ENCODE peak calls at places on chromosomes 13 and 19, in seven cellular contexts. Y is BJ; S is astrocyte; F is A673; C is ascending aorta; N is lower lobe of right lung; T is CD4-positive, alpha-beta memory T cell. W is an unnamed sample.

GRCh38 chr19:16447015-16447384 is 24.8 kb downstream of the EPS15L1 start:
- DNase-seq in Y (peak; percentile 38), S (peak; percentile 83), F (peak; percentile 57), C (peak; percentile 51), N (peak; percentile 86), T (no peak), W (no peak)

GRCh38 chr13:53276265-53276664 is 247.7 kb downstream of the OLFM4 start:
- DNase-seq in Y (no peak), S (no peak), F (no peak), C (no peak), N (no peak), T (no peak), W (no peak)

GRCh38 chr19:47142779-47143178 is 12.1 kb downstream of the SAE1 start:
- DNase-seq in Y (no peak), S (no peak), F (no peak), C (no peak), N (no peak), T (no peak), W (no peak)

GRCh38 chr13:79402074-79402635 is 3.9 kb downstream of the RBM26 start:
- DNase-seq in Y (no peak), S (no peak), F (no peak), C (no peak), N (no peak), T (no peak), W (no peak)

GRCh38 chr19:37867831-37868230 is 38.6 kb downstream of the WDR87 start:
- DNase-seq in Y (no peak), S (peak; percentile 70), F (no peak), C (no peak), N (no peak), T (no peak), W (no peak)

GRCh38 chr19:28876604-28877123 is 336.3 kb downstream of the UQCRFS1 start:
- DNase-seq in Y (no peak), S (no peak), F (no peak), C (no peak), N (no peak), T (no peak), W (no peak)

GRCh38 chr13:90868321-90868920 is 479.1 kb upstream of the MIR17HG start:
- DNase-seq in Y (no peak), S (peak; percentile 10), F (peak; percentile 41), C (no peak), N (no peak), T (no peak), W (no peak)

GRCh38 chr19:17441241-17442135 is 7.0 kb downstream of the TMEM221 start:
- DNase-seq in Y (no peak), S (peak; percentile 68), F (peak; percentile 51), C (no peak), N (no peak), T (no peak), W (no peak)

GRCh38 chr19:10251792-10252694 is at the start of gene MRPL4:
- DNase-seq in Y (peak; percentile 92), S (peak; percentile 97), F (peak; percentile 99), C (peak; percentile 93), N (peak; percentile 97), T (peak; percentile 99), W (peak; percentile 100)

DNA sequence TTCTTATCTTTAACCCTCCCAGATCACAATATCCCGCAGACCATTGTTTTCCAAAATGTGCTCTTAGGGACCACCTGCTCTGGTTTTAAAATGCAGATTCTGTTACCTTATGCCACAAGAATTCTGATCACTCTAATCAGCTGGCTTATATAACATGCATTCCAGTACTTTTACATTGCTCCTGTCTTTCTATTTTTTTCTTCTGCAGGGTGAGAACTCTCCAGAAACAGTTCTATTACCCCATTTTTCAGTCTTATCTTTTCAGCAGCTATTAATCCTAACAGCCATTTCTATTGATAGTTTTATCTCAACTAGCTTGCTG is 2.8 kb downstream of the ITM2B start:
- DNase-seq in Y (no peak), S (no peak), F (no peak), C (no peak), N (no peak), T (no peak), W (no peak)
- H3K4me3 ChIP-seq in Y (peak overlapping the region; percentile 54), S (peak overlapping the region; percentile 86), F (peak overlapping the region; percentile 98), C (peak overlapping the region; percentile 99), N (peak overlapping the region; percentile 93), T (peak overlapping the region; percentile 63), W (peak overlapping the region; percentile 87)

DNA sequence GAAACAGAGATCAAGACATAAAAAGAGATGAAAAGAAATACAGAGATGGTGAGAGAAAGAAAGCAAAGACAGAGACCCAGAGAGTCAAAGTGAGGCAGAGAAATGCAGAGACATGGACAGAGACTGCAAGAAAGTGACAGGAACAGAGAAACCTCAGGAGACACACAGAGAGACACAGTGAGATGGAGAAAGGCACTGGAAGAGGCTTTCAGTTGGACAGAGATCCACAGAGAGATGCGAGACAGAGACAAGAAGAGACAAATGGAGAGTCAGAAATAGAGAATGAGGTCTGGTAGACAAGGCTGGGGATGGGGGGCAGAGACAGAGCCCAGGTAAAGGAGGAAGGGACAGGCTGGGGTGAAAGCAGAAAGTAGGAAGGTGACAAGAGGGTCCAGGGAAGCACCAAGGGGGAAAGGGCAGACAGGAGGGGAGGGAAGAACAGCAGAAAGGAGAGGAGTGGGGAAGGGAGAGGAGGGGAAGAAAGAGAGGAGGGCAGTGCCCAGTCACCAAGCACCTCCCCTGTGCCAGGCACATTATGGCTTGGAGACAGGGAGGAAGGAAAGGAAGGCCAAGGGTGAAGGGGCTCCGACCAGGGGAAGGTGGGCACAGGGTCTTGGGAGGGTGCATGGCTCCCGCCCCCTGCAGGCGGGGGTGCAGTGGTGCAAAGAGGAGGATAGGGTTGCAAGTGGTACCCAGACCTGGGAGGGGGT is 38.5 kb downstream of the DEDD2 start:
- DNase-seq in Y (no peak), S (no peak), F (peak; percentile 33), C (no peak), N (no peak), T (no peak), W (no peak)
- H3K27me3 ChIP-seq in Y (peaks cover 47% of the 10 kb centered on the region), S (peaks cover 60% of the 10 kb centered on the region), F (peaks cover 51% of the 10 kb centered on the region), C (peaks cover 11% of the 10 kb centered on the region), N (peaks cover 67% of the 10 kb centered on the region), T (peaks cover 17% of the 10 kb centered on the region), W (peaks cover 50% of the 10 kb centered on the region)

DNA sequence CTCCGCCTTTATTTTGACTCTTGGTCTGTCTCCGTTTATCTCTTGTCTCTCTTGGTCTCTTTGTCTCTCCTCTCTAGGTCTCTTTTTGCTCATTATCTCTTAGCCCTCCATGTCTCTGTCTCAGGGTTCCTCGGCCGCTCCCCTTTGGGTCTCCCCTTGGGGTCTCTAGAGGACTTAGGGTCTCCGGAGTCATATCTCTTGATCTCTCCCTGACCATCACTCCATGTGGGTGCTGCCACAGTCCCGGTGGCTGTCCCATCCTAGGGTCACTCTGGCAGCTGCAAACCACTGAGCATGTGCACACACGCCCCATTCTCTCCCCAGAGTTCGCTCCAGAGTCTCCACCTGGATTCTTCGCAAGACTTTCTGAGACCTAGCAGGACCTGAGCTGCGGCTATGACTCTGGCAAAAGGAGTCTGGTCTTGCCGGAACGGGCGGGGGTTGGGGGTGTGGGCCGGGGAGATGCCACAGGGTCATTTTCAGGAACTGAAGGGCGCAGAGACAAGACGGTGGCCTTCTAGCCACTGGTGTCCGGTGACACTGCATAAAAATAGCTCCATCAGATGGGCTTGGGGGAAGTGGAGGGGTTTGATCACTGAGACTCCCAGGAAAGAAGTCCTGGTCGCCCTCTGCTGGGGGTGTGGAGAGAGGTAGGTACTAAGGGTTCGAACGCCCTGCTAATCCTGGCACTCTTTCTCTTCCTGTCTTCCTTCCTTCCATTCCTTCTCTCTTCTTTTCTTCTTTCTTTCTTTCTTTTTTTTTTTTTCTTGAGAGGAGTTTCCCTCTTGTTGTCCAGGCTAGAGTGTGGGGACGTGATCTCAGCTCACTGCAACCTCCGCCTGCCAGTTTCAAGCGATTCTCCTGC is 1.2 kb upstream of the KCNA7 start:
- DNase-seq in Y (no peak), S (no peak), F (peak; percentile 70), C (no peak), N (no peak), T (no peak), W (peak; percentile 38)
- H3K4me3 ChIP-seq in Y (no peak overlapping the region), S (no peak overlapping the region), F (no peak overlapping the region), C (no peak overlapping the region), N (no peak overlapping the region), T (no peak overlapping the region), W (no peak overlapping the region)

GRCh38 chr19:35407619-35408018 is 36.8 kb downstream of the GPR42 start:
- DNase-seq in Y (no peak), S (no peak), F (no peak), C (no peak), N (no peak), T (no peak), W (no peak)

GRCh38 chr19:35409191-35409590 is 38.3 kb downstream of the GPR42 start:
- DNase-seq in Y (no peak), S (no peak), F (no peak), C (no peak), N (no peak), T (no peak), W (no peak)

GRCh38 chr19:35404879-35405622 is 34.2 kb downstream of the GPR42 start:
- DNase-seq in Y (peak; percentile 5), S (peak; percentile 80), F (peak; percentile 19), C (no peak), N (no peak), T (no peak), W (peak; percentile 78)

GRCh38 chr19:35410487-35410886 is 37.6 kb upstream of the FFAR2 start:
- DNase-seq in Y (no peak), S (no peak), F (no peak), C (no peak), N (no peak), T (no peak), W (no peak)

GRCh38 chr19:35408284-35409171 is 37.7 kb downstream of the GPR42 start:
- DNase-seq in Y (no peak), S (no peak), F (no peak), C (no peak), N (no peak), T (no peak), W (no peak)
- H3K27me3 ChIP-seq in Y (no peaks in the 10 kb centered on the region), S (no peaks in the 10 kb centered on the region), F (peaks cover 46% of the 10 kb centered on the region), C (no peaks in the 10 kb centered on the region), N (peaks cover 4% of the 10 kb centered on the region), T (no peaks in the 10 kb centered on the region), W (peaks cover 37% of the 10 kb centered on the region)

DNA sequence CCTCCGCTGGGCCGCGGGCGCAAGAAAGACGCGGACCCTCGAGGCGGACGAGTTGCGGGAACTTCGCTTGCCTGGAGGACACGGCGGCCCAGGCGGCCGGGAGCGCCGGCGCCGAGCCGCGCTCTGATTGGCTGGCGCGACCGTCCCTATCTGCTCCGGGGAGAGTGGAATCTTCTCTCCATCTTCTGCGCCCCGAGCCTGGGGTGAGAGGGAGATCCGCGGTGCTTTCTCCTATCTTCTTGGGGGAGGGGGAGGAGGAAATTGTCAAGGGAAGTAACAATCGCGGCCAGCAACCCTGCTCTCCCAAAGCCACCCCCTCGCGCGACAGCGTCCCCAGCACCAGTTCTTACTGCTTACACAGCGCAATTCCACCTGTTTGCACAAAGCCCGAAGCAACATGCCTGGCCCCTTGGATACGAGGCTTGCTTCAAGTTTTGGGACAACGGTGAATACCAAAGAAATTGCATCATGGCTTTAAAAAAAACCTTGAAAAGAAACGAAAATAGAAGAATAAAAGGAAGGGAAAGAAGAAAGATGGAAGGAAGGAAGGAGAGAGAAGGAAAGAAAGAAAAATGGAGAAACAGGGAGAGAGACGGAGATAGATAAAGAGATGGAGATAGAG is 4.8 kb downstream of the SOX21 start:
- DNase-seq in Y (no peak), S (no peak), F (no peak), C (no peak), N (no peak), T (no peak), W (no peak)
- H3K4me3 ChIP-seq in Y (no peak overlapping the region), S (peak overlapping the region; percentile 34), F (no peak overlapping the region), C (peak overlapping the region; percentile 26), N (no peak overlapping the region), T (no peak overlapping the region), W (no peak overlapping the region)

W was measured in MG63.